ENCODE peak calls at places on chromosome 4, in five cellular contexts. L, B, M, Y and F are unnamed samples.

GRCh38 chr4:139208404-139208945 is 31.5 kb upstream of the ELF2 start:
- DNase-seq in B (no peak), Y (peak), M (peak), L (no peak), F (no peak)

GRCh38 chr4:10085828-10086505 is 30.6 kb downstream of the WDR1 start:
- DNase-seq in L (no peak), B (no peak), M (no peak), Y (no peak), F (no peak)

GRCh38 chr4:185955817-185956542 is 113.0 kb upstream of the TLR3 start:
- DNase-seq in M (no peak), B (no peak), L (no peak), Y (no peak), F (no peak)

GRCh38 chr4:20944451-20944850 is 244.2 kb downstream of the PACRGL start:
- DNase-seq in B (no peak), L (no peak), Y (no peak), M (no peak), F (no peak)

GRCh38 chr4:68748181-68748981 is 67.4 kb upstream of the UGT2B10 start:
- DNase-seq in M (no peak), L (no peak), B (no peak), Y (no peak), F (no peak)

GRCh38 chr4:126604273-126604867 is 1028.4 kb upstream of the INTU start:
- DNase-seq in L (no peak), Y (peak), B (peak), M (peak), F (peak)

GRCh38 chr4:177246636-177247584 is 62.8 kb upstream of the NEIL3 start:
- DNase-seq in Y (no peak), L (no peak), M (peak), B (no peak), F (no peak)

GRCh38 chr4:90906239-90906638 is 779.0 kb downstream of the CCSER1 start:
- DNase-seq in M (no peak), B (no peak), Y (no peak), L (no peak), F (no peak)

GRCh38 chr4:27861381-27861787 is 1000.7 kb downstream of the STIM2 start:
- DNase-seq in Y (no peak), B (peak), M (peak), L (no peak), F (peak)

GRCh38 chr4:3679851-3680311 is 86.3 kb upstream of the ADRA2C start:
- DNase-seq in M (no peak), Y (no peak), B (no peak), L (no peak), F (no peak)

GRCh38 chr4:123651536-123652175 is 255.1 kb downstream of the SPRY1 start:
- DNase-seq in B (no peak), M (no peak), L (no peak), Y (no peak), F (no peak)

GRCh38 chr4:153228512-153229145 is 24.4 kb downstream of the TRIM2 start:
- DNase-seq in B (no peak), L (no peak), Y (no peak), M (no peak), F (no peak)

GRCh38 chr4:83335691-83336090 is 1.0 kb upstream of the HPSE start:
- DNase-seq in B (no peak), L (no peak), Y (no peak), M (no peak), F (no peak)

GRCh38 chr4:81472249-81473085 is 760 bp upstream of the RASGEF1B start:
- DNase-seq in M (no peak), B (no peak), L (peak), Y (peak), F (peak)

GRCh38 chr4:1244978-1245471 is 3.9 kb downstream of the CTBP1 start:
- DNase-seq in B (no peak), Y (no peak), L (no peak), M (no peak), F (no peak)

GRCh38 chr4:99859618-99860017 is 34.6 kb downstream of the LAMTOR3 start:
- DNase-seq in L (no peak), Y (no peak), B (no peak), M (no peak), F (no peak)

GRCh38 chr4:155855897-155856296 is 10.2 kb downstream of the ASIC5 start:
- DNase-seq in Y (no peak), L (no peak), B (no peak), M (no peak), F (no peak)

GRCh38 chr4:189090174-189090814 is 850.4 kb upstream of the FRG1 start:
- DNase-seq in L (no peak), Y (no peak), M (peak), B (peak), F (no peak)

GRCh38 chr4:88283661-88284377 is 542 bp downstream of the PPM1K start:
- DNase-seq in M (peak), Y (peak), B (peak), L (peak), F (peak)

GRCh38 chr4:8906668-8906970 is 35.0 kb upstream of the HMX1 start:
- DNase-seq in B (no peak), Y (no peak), L (no peak), M (no peak), F (no peak)

GRCh38 chr4:185914583-185915199 is 102.7 kb upstream of the SORBS2 start:
- DNase-seq in M (peak), B (no peak), L (no peak), Y (peak), F (no peak)

GRCh38 chr4:95084584-95084983 is 326.8 kb downstream of the BMPR1B start:
- DNase-seq in B (no peak), M (no peak), Y (no peak), L (no peak), F (no peak)

GRCh38 chr4:7546152-7546808 is 111.5 kb upstream of the PSAPL1 start:
- DNase-seq in M (no peak), B (no peak), L (no peak), Y (no peak), F (no peak)

GRCh38 chr4:57270350-57270749 is 160.2 kb upstream of the IGFBP7 start:
- DNase-seq in B (peak), L (no peak), M (no peak), Y (no peak), F (peak)

GRCh38 chr4:163200950-163201349 is 34.3 kb upstream of the NAF1 start:
- DNase-seq in L (no peak), M (no peak), B (no peak), Y (no peak), F (no peak)

GRCh38 chr4:28709821-28710330 is 1849.2 kb downstream of the STIM2 start:
- DNase-seq in Y (no peak), M (peak), L (no peak), B (no peak), F (no peak)

GRCh38 chr4:30094866-30095265 is 625.3 kb upstream of the PCDH7 start:
- DNase-seq in L (no peak), Y (no peak), B (no peak), M (peak), F (no peak)

GRCh38 chr4:185542626-185543336 is 7.5 kb upstream of the PDLIM3 start:
- DNase-seq in B (no peak), L (no peak), Y (no peak), M (peak), F (no peak)

GRCh38 chr4:25814737-25815136 is 48.1 kb downstream of the SEL1L3 start:
- DNase-seq in B (no peak), M (no peak), L (no peak), Y (no peak), F (no peak)

GRCh38 chr4:161010227-161010626 is 1153.6 kb downstream of the FSTL5 start:
- DNase-seq in Y (no peak), M (no peak), B (no peak), L (no peak), F (no peak)

GRCh38 chr4:158327525-158327924 is 117.2 kb downstream of the TMEM144 start:
- DNase-seq in Y (no peak), L (no peak), M (no peak), B (no peak), F (no peak)

GRCh38 chr4:8818063-8818881 is 53.4 kb downstream of the HMX1 start:
- DNase-seq in Y (no peak), M (no peak), L (no peak), B (no peak), F (no peak)

GRCh38 chr4:78669453-78669852 is 106.7 kb upstream of the BMP2K start:
- DNase-seq in Y (no peak), B (no peak), L (no peak), M (no peak), F (no peak)

GRCh38 chr4:69194166-69194565 is 20.4 kb downstream of the UGT2B11 start:
- DNase-seq in Y (no peak), M (no peak), L (no peak), B (no peak), F (no peak)

GRCh38 chr4:168928875-168929274 is 81.2 kb downstream of the CBR4 start:
- DNase-seq in Y (no peak), B (no peak), L (no peak), M (no peak), F (no peak)